ENCODE peak calls at places on chromosomes 5 and 9, in ten cellular contexts. F, J, I, T, H, O, N, M, R and Y are unnamed samples.

GRCh38 chr5:50663636-50664035 is 2.8 kb upstream of the PARP8 start:
- DNase-seq in F (peak; percentile 45), J (no peak), I (no peak), T (no peak), H (peak; percentile 25), O (no peak), N (peak; percentile 20), M (no peak), R (no peak), Y (no peak)

GRCh38 chr5:66724740-66725139 is 128.5 kb downstream of the MAST4 start:
- DNase-seq in F (no peak), J (no peak), I (no peak), T (no peak), H (no peak), O (no peak), N (no peak), M (no peak), R (no peak), Y (no peak)

GRCh38 chr9:125337282-125337681 is 75.7 kb downstream of the GAPVD1 start:
- DNase-seq in F (no peak), J (no peak), I (no peak), T (no peak), H (no peak), O (no peak), N (no peak), M (no peak), R (no peak), Y (no peak)

GRCh38 chr9:124475868-124476690 is 25.8 kb downstream of the ADGRD2 start:
- DNase-seq in F (no peak), J (no peak), I (no peak), T (no peak), H (no peak), O (no peak), N (no peak), M (no peak), R (no peak), Y (no peak)

GRCh38 chr5:103293719-103294118 is 35.2 kb downstream of the MACIR start:
- DNase-seq in F (no peak), J (no peak), I (no peak), T (no peak), H (no peak), O (no peak), N (no peak), M (no peak), R (peak; percentile 62), Y (no peak)

GRCh38 chr5:66306105-66306843 is 162.2 kb downstream of the SREK1 start:
- DNase-seq in F (peak; percentile 71), J (peak; percentile 52), I (peak; percentile 64), T (peak; percentile 47), H (peak; percentile 24), O (peak; percentile 55), N (peak; percentile 34), M (peak; percentile 47), R (peak; percentile 83), Y (peak; percentile 58)

GRCh38 chr9:2923810-2924768 is 80.2 kb upstream of the PUM3 start:
- DNase-seq in F (no peak), J (no peak), I (no peak), T (peak; percentile 50), H (no peak), O (no peak), N (no peak), M (no peak), R (no peak), Y (no peak)

GRCh38 chr9:130276121-130276520 is 10.6 kb downstream of the HMCN2 start:
- DNase-seq in F (no peak), J (no peak), I (peak; percentile 80), T (no peak), H (no peak), O (peak; percentile 68), N (no peak), M (no peak), R (no peak), Y (no peak)

GRCh38 chr9:79408200-79408599 is 163.6 kb upstream of the TLE4 start:
- DNase-seq in F (no peak), J (no peak), I (no peak), T (no peak), H (no peak), O (no peak), N (no peak), M (no peak), R (no peak), Y (no peak)

GRCh38 chr9:91949946-91950664 is at the start of gene ROR2:
- DNase-seq in F (peak; percentile 4), J (peak; percentile 37), I (no peak), T (peak; percentile 88), H (no peak), O (peak; percentile 50), N (peak; percentile 75), M (no peak), R (peak; percentile 85), Y (peak; percentile 48)

GRCh38 chr5:37789991-37790390 is 49.9 kb downstream of the GDNF start:
- DNase-seq in F (no peak), J (no peak), I (peak; percentile 61), T (no peak), H (no peak), O (no peak), N (no peak), M (no peak), R (no peak), Y (no peak)

GRCh38 chr9:32345243-32345642 is 39.2 kb upstream of the ACO1 start:
- DNase-seq in F (no peak), J (no peak), I (no peak), T (no peak), H (no peak), O (no peak), N (no peak), M (no peak), R (no peak), Y (no peak)

GRCh38 chr5:56270058-56270457 is 36.9 kb upstream of the ANKRD55 start:
- DNase-seq in F (peak; percentile 16), J (peak; percentile 35), I (peak; percentile 46), T (no peak), H (no peak), O (no peak), N (no peak), M (no peak), R (peak; percentile 78), Y (no peak)

GRCh38 chr9:134146774-134147493 is 11.1 kb downstream of the WDR5 start:
- DNase-seq in F (no peak), J (no peak), I (no peak), T (no peak), H (no peak), O (no peak), N (no peak), M (no peak), R (no peak), Y (no peak)

GRCh38 chr9:136955943-136956335 is 3.9 kb downstream of the LCN12 start:
- DNase-seq in F (no peak), J (no peak), I (no peak), T (no peak), H (no peak), O (no peak), N (no peak), M (no peak), R (no peak), Y (no peak)

GRCh38 chr5:65693121-65693520 is 28.8 kb downstream of the SGTB start:
- DNase-seq in F (no peak), J (no peak), I (no peak), T (no peak), H (no peak), O (no peak), N (no peak), M (no peak), R (no peak), Y (no peak)

GRCh38 chr5:125798311-125798710 is 624.9 kb upstream of the GRAMD2B start:
- DNase-seq in F (no peak), J (no peak), I (peak; percentile 36), T (peak; percentile 30), H (no peak), O (no peak), N (no peak), M (no peak), R (peak; percentile 72), Y (no peak)

GRCh38 chr9:86575137-86575536 is 220.9 kb upstream of the TUT7 start:
- DNase-seq in F (no peak), J (no peak), I (no peak), T (no peak), H (no peak), O (no peak), N (no peak), M (no peak), R (no peak), Y (no peak)

GRCh38 chr9:2729003-2729402 is 11.7 kb downstream of the KCNV2 start:
- DNase-seq in F (no peak), J (no peak), I (peak; percentile 13), T (no peak), H (no peak), O (no peak), N (no peak), M (no peak), R (no peak), Y (no peak)

GRCh38 chr5:137836301-137836700 is 31.4 kb upstream of the MYOT start:
- DNase-seq in F (no peak), J (no peak), I (no peak), T (no peak), H (no peak), O (no peak), N (no peak), M (no peak), R (no peak), Y (no peak)

GRCh38 chr5:27020965-27021364 is 17.4 kb downstream of the CDH9 start:
- DNase-seq in F (no peak), J (no peak), I (peak; percentile 29), T (no peak), H (no peak), O (no peak), N (no peak), M (no peak), R (peak; percentile 71), Y (peak; percentile 73)

GRCh38 chr5:80481019-80481893 is 6.6 kb upstream of the FAM151B start:
- DNase-seq in F (peak; percentile 29), J (peak; percentile 60), I (peak; percentile 57), T (no peak), H (peak; percentile 24), O (peak; percentile 44), N (peak; percentile 40), M (peak; percentile 5), R (peak; percentile 84), Y (peak; percentile 47)

GRCh38 chr5:122110990-122111389 is 18.4 kb upstream of the ZNF474 start:
- DNase-seq in F (no peak), J (no peak), I (no peak), T (no peak), H (no peak), O (no peak), N (no peak), M (no peak), R (no peak), Y (no peak)

GRCh38 chr9:15349892-15350761 is 43.1 kb upstream of the TTC39B start:
- DNase-seq in F (no peak), J (peak; percentile 49), I (peak; percentile 45), T (no peak), H (no peak), O (peak; percentile 44), N (peak; percentile 67), M (no peak), R (peak; percentile 8), Y (peak; percentile 84)

GRCh38 chr5:144436007-144436406 is 265.3 kb downstream of the KCTD16 start:
- DNase-seq in F (no peak), J (no peak), I (no peak), T (no peak), H (no peak), O (no peak), N (no peak), M (no peak), R (no peak), Y (no peak)

GRCh38 chr9:120611690-120612068 is 31.7 kb upstream of the CDK5RAP2 start:
- DNase-seq in F (no peak), J (no peak), I (no peak), T (no peak), H (no peak), O (no peak), N (no peak), M (no peak), R (no peak), Y (no peak)

GRCh38 chr9:21434202-21435014 is 5.8 kb upstream of the IFNA1 start:
- DNase-seq in F (peak; percentile 78), J (peak; percentile 72), I (peak; percentile 61), T (no peak), H (no peak), O (peak; percentile 42), N (peak; percentile 28), M (peak; percentile 20), R (peak; percentile 77), Y (peak; percentile 50)

GRCh38 chr5:151718168-151718567 is 31.5 kb upstream of the SPARC start:
- DNase-seq in F (no peak), J (no peak), I (no peak), T (no peak), H (no peak), O (no peak), N (no peak), M (no peak), R (no peak), Y (no peak)